ENCODE peak calls at places on chromosomes 12 and 14, in six cellular contexts. Q is transverse colon, Z is tibial nerve, O is H1, A is A549, T is stomach. M is an unnamed sample.

GRCh38 chr12:107027304-107028053 is 40.5 kb upstream of the MTERF2 start:
- DNase-seq in Z (no peak), T (no peak), A (peak), Q (no peak), O (no peak), M (no peak)

GRCh38 chr12:18546399-18546798 is 191.4 kb downstream of the PLCZ1 start:
- DNase-seq in Z (no peak), O (no peak), Q (no peak), A (peak), T (no peak), M (no peak)

GRCh38 chr12:124040286-124040685 is 67.3 kb downstream of the ZNF664 start:
- DNase-seq in Z (no peak), A (no peak), O (no peak), Q (no peak), T (no peak), M (no peak)

GRCh38 chr12:51846911-51847829 is 1.3 kb downstream of the FIGNL2 start:
- DNase-seq in Z (peak), Q (peak), O (peak), T (no peak), A (no peak), M (no peak)

GRCh38 chr12:54337280-54337842 is 12.4 kb downstream of the COPZ1 start:
- DNase-seq in O (no peak), A (no peak), Q (no peak), T (no peak), Z (no peak), M (no peak)

GRCh38 chr12:52791271-52792184 is 4.4 kb downstream of the KRT3 start:
- DNase-seq in O (no peak), T (no peak), Z (no peak), Q (no peak), A (no peak), M (no peak)

GRCh38 chr14:54606178-54606577 is 39.2 kb downstream of the SAMD4A start:
- DNase-seq in A (no peak), T (no peak), Z (no peak), O (no peak), Q (no peak), M (no peak)

GRCh38 chr12:104055686-104056388 is 5.8 kb upstream of the GLT8D2 start:
- DNase-seq in Q (peak), T (peak), A (no peak), O (no peak), Z (no peak), M (no peak)

GRCh38 chr12:71870409-71870808 is 30.9 kb downstream of the TBC1D15 start:
- DNase-seq in T (no peak), O (no peak), Q (no peak), Z (no peak), A (no peak), M (no peak)

GRCh38 chr12:51419473-51420228 is 5.0 kb upstream of the SLC4A8 start:
- DNase-seq in Q (no peak), Z (no peak), A (peak), O (no peak), T (no peak), M (peak)

GRCh38 chr12:49069507-49070346 is at the start of gene RHEBL1:
- DNase-seq in Z (peak), O (peak), A (peak), Q (peak), T (peak), M (peak)

GRCh38 chr12:93776581-93777018 is 99.4 kb downstream of the CRADD start:
- DNase-seq in T (no peak), Q (no peak), O (no peak), A (no peak), Z (no peak), M (no peak)

GRCh38 chr12:106297681-106298080 is 4.9 kb upstream of the TCP11L2 start:
- DNase-seq in Q (no peak), O (no peak), T (no peak), A (no peak), Z (no peak), M (no peak)

GRCh38 chr14:68548194-68549056 is 244.4 kb downstream of the ZFP36L1 start:
- DNase-seq in Z (peak), T (peak), A (peak), O (peak), Q (peak), M (peak)

GRCh38 chr12:121801601-121802484 is 2.0 kb upstream of the SETD1B start:
- DNase-seq in O (no peak), Q (no peak), A (no peak), T (no peak), Z (no peak), M (no peak)

GRCh38 chr12:62259311-62259992 is 752 bp upstream of the USP15 start:
- DNase-seq in A (peak), Z (no peak), O (no peak), Q (peak), T (no peak), M (no peak)

GRCh38 chr12:62260733-62261683 is 804 bp downstream of the USP15 start:
- DNase-seq in Z (no peak), O (no peak), A (peak), Q (peak), T (peak), M (no peak)

GRCh38 chr12:62261876-62262275 is 1.7 kb downstream of the USP15 start:
- DNase-seq in Z (no peak), Q (no peak), O (no peak), T (no peak), A (no peak), M (no peak)

GRCh38 chr12:62258231-62258630 is 2.0 kb upstream of the USP15 start:
- DNase-seq in A (no peak), Z (no peak), O (no peak), Q (no peak), T (no peak), M (no peak)

DNA sequence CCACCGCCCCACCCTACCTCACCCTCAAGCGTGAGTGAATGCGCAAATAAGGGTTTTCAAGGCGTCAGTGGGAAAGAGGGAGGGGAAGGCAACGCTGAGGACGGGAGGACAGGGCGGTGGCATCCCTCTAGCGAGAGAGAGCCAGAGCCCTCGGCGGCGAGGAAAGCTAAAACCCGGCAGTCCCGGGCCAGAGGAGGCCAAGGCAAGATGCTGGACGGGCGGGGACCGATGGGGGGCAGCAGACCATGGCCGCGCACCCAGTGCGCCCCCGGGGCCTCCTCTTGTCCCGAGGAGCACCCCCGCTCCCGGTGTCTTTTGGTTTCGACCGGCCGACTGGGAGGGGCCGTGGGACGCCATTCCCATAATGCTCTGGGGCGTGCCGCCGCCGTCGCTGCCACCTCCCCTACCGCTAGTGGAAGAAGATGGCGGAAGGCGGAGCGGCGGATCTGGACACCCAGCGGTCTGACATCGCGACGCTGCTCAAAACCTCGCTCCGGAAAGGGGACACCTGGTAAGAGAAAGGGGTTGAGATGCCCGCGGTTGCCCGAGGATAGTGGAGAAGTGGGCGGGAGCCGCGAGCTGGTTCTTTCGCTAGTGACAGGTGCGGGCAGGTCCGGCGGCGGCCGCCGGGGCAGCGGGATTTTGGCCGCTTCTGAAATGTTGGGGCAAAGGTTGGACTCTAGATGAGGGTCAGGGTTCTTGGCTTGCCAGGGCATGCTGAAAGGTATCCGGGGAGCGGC is at the start of gene USP15:
- DNase-seq in Z (peak), T (peak), Q (peak), O (peak), A (peak), M (peak)
- TF ChIP-seq POLR2A in Z (peak), T (no peak), Q (peak), O (peak), A (peak), M (peak)

GRCh38 chr14:103941973-103942736 is at the start of gene RD3L:
- DNase-seq in Z (no peak), T (no peak), O (no peak), A (no peak), Q (no peak), M (no peak)
- H3K27ac ChIP-seq in Z (no peak), T (no peak), O (no peak), A (no peak), Q (no peak), M (no peak)

GRCh38 chr12:88957358-88957757 is 377.1 kb upstream of the KITLG start:
- DNase-seq in Z (no peak), T (no peak), A (no peak), O (no peak), Q (no peak), M (no peak)
- TF ChIP-seq EP300 in Z (no peak), T (no peak), A (no peak), O (no peak), Q (no peak), M (no peak)

GRCh38 chr12:75511116-75512048 is at the start of gene KRR1:
- DNase-seq in Q (peak), O (peak), Z (peak), A (peak), T (peak), M (peak)
- TF ChIP-seq POLR2A in Q (peak), O (peak), Z (no peak), A (peak), T (no peak), M (no peak)

M was measured in esophagus muscularis mucosa.